ENCODE peak calls at places on chromosomes 4 and X, in ten cellular contexts. M, V, S, C, J, X, Q, Y, T and Z are unnamed samples.

GRCh38 chr4:82360298-82361177 is 13.3 kb downstream of the HNRNPD start:
- DNase-seq in Y (no peak), S (peak; percentile 22), M (no peak), Q (no peak), T (no peak), C (peak; percentile 52), X (no peak), V (no peak), J (peak; percentile 79), Z (peak; percentile 29)

GRCh38 chrX:111116666-111117065 is 20.7 kb downstream of the PAK3 start:
- DNase-seq in X (no peak), S (no peak), Y (no peak), M (no peak), V (no peak), Q (no peak), T (no peak), J (no peak), C (no peak), Z (no peak)

GRCh38 chr4:69830529-69831269 is 29.2 kb downstream of the SULT1E1 start:
- DNase-seq in T (peak; percentile 21), V (no peak), Q (no peak), X (no peak), J (peak; percentile 26), C (no peak), M (peak; percentile 66), Y (peak; percentile 23), S (peak; percentile 22), Z (peak; percentile 82)

GRCh38 chr4:4406455-4407298 is 19.8 kb downstream of the NSG1 start:
- DNase-seq in T (no peak), Q (no peak), X (no peak), C (no peak), M (no peak), J (no peak), Y (no peak), S (no peak), V (no peak), Z (no peak)

GRCh38 chrX:21606037-21606436 is 52.1 kb downstream of the KLHL34 start:
- DNase-seq in C (no peak), Q (no peak), V (no peak), T (peak; percentile 2), M (no peak), S (no peak), J (no peak), X (no peak), Y (no peak), Z (no peak)

GRCh38 chrX:5726246-5726645 is 502.4 kb downstream of the NLGN4X start:
- DNase-seq in T (no peak), X (no peak), V (no peak), M (no peak), S (no peak), C (no peak), J (no peak), Y (peak; percentile 79), Q (no peak), Z (no peak)

GRCh38 chrX:40366661-40367060 is 214.1 kb upstream of the ATP6AP2 start:
- DNase-seq in Y (no peak), V (no peak), J (no peak), S (no peak), T (no peak), X (no peak), Q (no peak), M (peak; percentile 85), C (no peak), Z (no peak)

GRCh38 chr4:65651031-65651430 is 19.3 kb downstream of the EPHA5 start:
- DNase-seq in Y (no peak), T (no peak), X (no peak), M (no peak), J (no peak), V (no peak), C (no peak), S (no peak), Q (no peak), Z (no peak)

GRCh38 chrX:133598596-133599334 is 183.5 kb upstream of the GPC4 start:
- DNase-seq in V (no peak), S (no peak), J (no peak), Q (no peak), M (no peak), X (no peak), C (no peak), Y (no peak), T (no peak), Z (no peak)

GRCh38 chrX:47264507-47265173 is 31.8 kb downstream of the USP11 start:
- DNase-seq in Q (no peak), C (no peak), M (no peak), J (no peak), S (no peak), T (no peak), Y (peak; percentile 73), V (no peak), X (no peak), Z (no peak)

GRCh38 chr4:7416745-7417432 is 17.8 kb downstream of the PSAPL1 start:
- DNase-seq in J (no peak), T (no peak), C (peak; percentile 7), S (no peak), Q (no peak), M (peak; percentile 20), V (no peak), Y (no peak), X (no peak), Z (no peak)